ENCODE peak calls at places on chromosome 19, in four cellular contexts. N is HCT116, O is brain microvascular endothelial cell, Z is prostate gland. C is an unnamed sample.

GRCh38 chr19:14410054-14410774 is 8.9 kb downstream of the DDX39A start:
- DNase-seq in Z (no peak), O (no peak), N (no peak), C (no peak)

GRCh38 chr19:28543244-28543776 is 669.6 kb downstream of the UQCRFS1 start:
- DNase-seq in Z (no peak), O (no peak), N (no peak), C (no peak)

GRCh38 chr19:41321600-41322270 is 11.8 kb downstream of the CCDC97 start:
- DNase-seq in Z (no peak), O (peak; percentile 63), N (no peak), C (no peak)

GRCh38 chr19:49889687-49890348 is 6.9 kb downstream of the IL4I1 start:
- DNase-seq in N (peak; percentile 53), O (peak; percentile 60), Z (peak; percentile 51), C (peak; percentile 66)

GRCh38 chr19:3987619-3988371 is 2.5 kb upstream of the EEF2 start:
- DNase-seq in N (peak; percentile 79), O (peak; percentile 62), Z (peak; percentile 79), C (peak; percentile 92)

GRCh38 chr19:34925278-34925855 is 1.3 kb upstream of the ZNF30 start:
- DNase-seq in N (no peak), O (no peak), Z (no peak), C (peak; percentile 22)

GRCh38 chr19:55689366-55690108 is 14.5 kb downstream of the EPN1 start:
- DNase-seq in N (no peak), Z (no peak), O (no peak), C (no peak)

GRCh38 chr19:41553804-41554203 is 22.2 kb upstream of the CEACAM21 start:
- DNase-seq in N (no peak), O (no peak), Z (no peak), C (no peak)

GRCh38 chr19:42111384-42111783 is 20.9 kb downstream of the POU2F2 start:
- DNase-seq in O (peak; percentile 42), N (no peak), Z (no peak), C (no peak)

GRCh38 chr19:27974082-27974513 is 1238.9 kb downstream of the UQCRFS1 start:
- DNase-seq in N (no peak), Z (no peak), O (peak; percentile 4), C (peak; percentile 57)

GRCh38 chr19:32129141-32129540 is 216.3 kb upstream of the ZNF507 start:
- DNase-seq in O (no peak), Z (no peak), N (no peak), C (no peak)

GRCh38 chr19:10271543-10272086 is 695 bp downstream of the ICAM1 start:
- DNase-seq in Z (no peak), O (no peak), N (no peak), C (no peak)

GRCh38 chr19:10268077-10268476 is 2.8 kb upstream of the ICAM1 start:
- DNase-seq in N (no peak), Z (no peak), O (no peak), C (no peak)

GRCh38 chr19:10270180-10270615 is 722 bp upstream of the ICAM1 start:
- DNase-seq in N (no peak), Z (no peak), O (no peak), C (peak; percentile 47)

GRCh38 chr19:10269333-10270179 is 1.4 kb upstream of the ICAM1 start:
- DNase-seq in N (peak; percentile 47), Z (peak; percentile 76), O (peak; percentile 68), C (peak; percentile 80)

GRCh38 chr19:10270616-10271394 is at the start of gene ICAM1:
- DNase-seq in N (no peak), O (peak; percentile 39), Z (peak; percentile 54), C (peak; percentile 64)
- TF ChIP-seq CTCF in N (no peak), O (no peak), Z (peak; percentile 38), C (peak; percentile 11)

DNA sequence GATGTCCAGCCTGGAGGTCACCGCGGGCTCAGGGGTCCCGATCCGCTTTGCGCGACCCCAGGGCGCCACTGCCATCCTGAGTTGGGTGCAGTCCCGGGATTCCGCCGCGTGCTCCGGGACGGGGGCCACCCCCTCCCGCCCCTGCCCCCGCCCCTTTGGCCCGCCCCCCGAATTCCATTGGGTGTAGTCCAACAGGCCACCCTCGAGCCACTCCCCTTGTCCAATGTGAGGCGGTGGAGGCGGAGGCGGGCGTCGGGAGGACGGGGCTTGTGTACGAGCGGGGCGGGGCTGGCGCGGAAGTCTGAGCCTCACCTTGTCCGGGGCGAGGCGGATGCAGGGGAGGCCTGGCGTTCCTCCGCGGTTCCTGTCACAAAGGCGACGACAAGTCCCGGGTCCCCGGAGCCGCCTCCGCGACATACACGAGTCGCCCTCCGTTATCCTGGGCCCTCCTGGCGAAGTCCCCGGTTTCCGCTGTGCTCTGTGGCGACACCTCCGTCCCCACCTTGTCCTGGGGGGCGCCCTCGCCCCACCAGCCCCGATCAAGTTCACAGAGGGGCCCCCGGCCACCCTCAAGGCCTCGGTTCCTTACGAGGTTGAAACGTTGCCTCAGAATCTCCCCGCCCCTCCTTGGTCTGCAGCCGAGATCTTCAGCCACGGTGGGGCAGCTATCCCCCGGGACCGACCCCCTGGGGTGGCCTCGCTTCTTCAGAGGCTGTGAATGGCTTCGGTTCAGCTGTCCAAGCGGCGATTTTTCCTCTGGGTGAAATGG is 1.2 kb downstream of the LDLR start:
- DNase-seq in Z (peak; percentile 99), N (peak; percentile 86), O (peak; percentile 95), C (peak; percentile 98)
- TF ChIP-seq CTCF in Z (peak; percentile 2), N (no peak), O (peak; percentile 4), C (no peak)

DNA sequence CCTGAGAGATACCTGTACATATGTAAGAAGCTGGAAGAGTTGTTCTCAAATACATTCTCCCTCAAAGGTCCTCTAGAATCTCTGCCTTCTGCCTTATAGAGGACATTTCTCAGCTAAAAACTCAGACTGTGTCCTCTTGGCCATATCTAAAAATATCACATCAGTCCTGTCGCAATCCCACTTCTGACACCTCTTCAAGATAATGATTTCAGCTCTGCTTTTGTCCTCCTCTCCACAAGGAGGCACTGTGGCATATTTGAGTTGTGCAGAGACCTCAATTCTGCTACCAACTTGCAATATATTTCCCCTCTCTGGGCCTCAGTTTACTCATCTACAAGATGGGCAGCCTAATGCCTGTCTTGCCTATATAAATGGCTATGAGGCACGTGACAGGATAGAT is 16.6 kb downstream of the ADAMTS10 start:
- DNase-seq in N (no peak), Z (no peak), O (no peak), C (no peak)
- TF ChIP-seq CTCF in N (peak; percentile 57), Z (no peak), O (peak; percentile 51), C (no peak)

DNA sequence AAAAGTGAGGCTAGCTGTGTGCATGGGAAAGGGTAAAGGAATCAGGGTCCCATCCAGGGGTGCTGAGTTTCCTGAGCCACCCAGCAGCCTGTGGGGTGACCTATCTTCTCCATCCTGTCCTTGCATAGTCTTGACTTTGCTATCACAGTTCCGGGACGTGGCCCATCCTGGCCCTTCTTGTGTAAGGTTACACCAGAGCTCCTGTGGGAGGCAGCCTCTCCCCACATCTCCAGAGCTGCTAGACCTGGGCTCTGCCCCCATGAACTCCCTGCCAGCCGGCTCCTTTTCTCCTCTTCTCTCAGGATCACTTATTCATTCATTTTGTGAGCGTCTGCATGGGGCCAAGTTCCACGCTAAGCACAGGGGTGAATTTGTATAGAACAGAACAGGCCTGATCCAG is 238.9 kb downstream of the TSHZ3 start:
- DNase-seq in Z (no peak), O (no peak), N (no peak), C (no peak)
- TF ChIP-seq CTCF in Z (no peak), O (peak; percentile 55), N (no peak), C (no peak)

GRCh38 chr19:48837586-48838191 is 1.4 kb upstream of the HSD17B14 start:
- DNase-seq in O (no peak), N (no peak), Z (no peak), C (no peak)

GRCh38 chr19:48836089-48837017 is at the start of gene HSD17B14:
- DNase-seq in N (no peak), Z (no peak), O (peak; percentile 11), C (no peak)

GRCh38 chr19:48837081-48837524 is 812 bp upstream of the HSD17B14 start:
- DNase-seq in O (peak; percentile 86), N (peak; percentile 51), Z (peak; percentile 60), C (peak; percentile 31)

GRCh38 chr19:48833977-48834376 is 2.3 kb downstream of the HSD17B14 start:
- DNase-seq in O (no peak), Z (no peak), N (no peak), C (no peak)

GRCh38 chr19:48835734-48836088 is 580 bp downstream of the HSD17B14 start:
- DNase-seq in N (peak; percentile 76), Z (peak; percentile 94), O (peak; percentile 80), C (peak; percentile 98)
- TF ChIP-seq CTCF in N (peak; percentile 91), Z (peak; percentile 98), O (peak; percentile 94), C (peak; percentile 80)

GRCh38 chr19:43316591-43317319 is 36.7 kb upstream of the CD177 start:
- DNase-seq in O (no peak), N (peak; percentile 73), Z (no peak), C (no peak)
- TF ChIP-seq CTCF in O (peak; percentile 31), N (peak; percentile 83), Z (peak; percentile 17), C (no peak)

DNA sequence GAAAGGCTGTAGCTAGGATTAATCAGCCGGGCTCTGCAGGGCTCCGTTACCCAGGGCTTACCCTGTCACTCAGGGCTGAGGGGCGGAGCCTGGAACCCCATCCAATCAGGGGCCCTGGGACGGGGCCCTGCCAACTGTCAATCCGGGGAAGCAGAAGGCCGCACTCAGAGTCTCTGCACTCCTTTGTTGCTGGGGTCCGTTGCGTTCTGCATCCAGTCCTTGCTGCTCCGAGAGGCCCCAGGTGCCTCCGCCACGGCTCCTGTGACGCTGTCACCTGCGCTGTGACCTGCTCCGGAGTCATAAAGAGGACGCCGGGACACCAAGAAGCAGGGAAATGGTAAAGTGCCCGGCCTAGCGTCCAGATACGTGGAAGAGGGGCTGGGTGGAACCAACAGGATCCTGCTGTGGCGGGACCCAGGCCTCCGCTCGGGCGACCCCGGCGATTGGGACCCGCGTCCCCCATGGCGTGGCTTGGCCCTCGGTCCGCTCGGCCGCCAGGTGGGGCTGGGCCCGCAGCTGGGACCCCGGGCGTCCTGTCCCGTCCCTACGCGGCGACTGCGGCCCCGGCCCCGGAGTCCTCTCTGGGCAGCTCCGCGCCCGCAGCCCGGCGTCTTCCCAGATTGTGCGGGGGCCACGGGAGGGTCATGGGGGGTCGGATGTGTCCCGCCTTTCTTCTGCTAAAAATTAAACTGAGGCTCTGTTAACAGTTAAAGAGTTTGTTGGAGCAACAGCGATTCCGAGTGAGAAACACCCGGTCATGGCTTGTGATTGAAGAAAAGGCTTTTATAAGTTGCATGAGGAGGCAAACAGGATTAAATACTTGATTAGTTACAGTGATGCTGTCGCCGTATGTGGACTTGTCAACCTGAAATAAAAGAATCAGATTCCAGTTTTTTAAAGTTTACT is at the start of gene ZNF491:
- DNase-seq in Z (peak; percentile 91), O (peak; percentile 88), N (no peak), C (peak; percentile 96)
- TF ChIP-seq CTCF in Z (peak; percentile 54), O (peak; percentile 26), N (no peak), C (peak; percentile 16)

C was measured in body of pancreas.